ENCODE peak calls at places on chromosomes 12 and 14, in four cellular contexts. Q is HFFc6, B is esophagus muscularis mucosa, X is T follicular helper cell. C is an unnamed sample.

GRCh38 chr14:49895480-49895879 is 2.6 kb downstream of the ARF6 start:
- DNase-seq in Q (no peak), B (no peak), X (no peak), C (no peak)

GRCh38 chr14:36667679-36668078 is 6.0 kb downstream of the PAX9 start:
- DNase-seq in Q (no peak), B (no peak), X (no peak), C (no peak)

GRCh38 chr12:53061404-53062010 is 11.6 kb downstream of the TNS2 start:
- DNase-seq in Q (no peak), B (no peak), X (no peak), C (no peak)

GRCh38 chr12:50603817-50604639 is 99.2 kb downstream of the DIP2B start:
- DNase-seq in Q (no peak), B (no peak), X (no peak), C (no peak)

GRCh38 chr14:80077262-80077661 is 134.0 kb downstream of the DIO2 start:
- DNase-seq in Q (peak; percentile 30), B (no peak), X (no peak), C (no peak)

GRCh38 chr12:115752151-115752550 is 525.3 kb downstream of the MED13L start:
- DNase-seq in Q (no peak), B (no peak), X (no peak), C (no peak)

GRCh38 chr12:6430124-6430989 is 14.4 kb upstream of the CD27 start:
- DNase-seq in Q (peak; percentile 95), B (peak; percentile 95), X (no peak), C (peak; percentile 70)

GRCh38 chr14:69873877-69874780 is 5.1 kb upstream of the SMOC1 start:
- DNase-seq in Q (peak; percentile 53), B (no peak), X (no peak), C (no peak)

GRCh38 chr14:33465952-33466700 is 484.7 kb downstream of the EGLN3 start:
- DNase-seq in Q (no peak), B (no peak), X (no peak), C (no peak)

GRCh38 chr14:59126714-59127436 is 61.6 kb upstream of the DAAM1 start:
- DNase-seq in Q (peak; percentile 53), B (no peak), X (peak; percentile 7), C (no peak)

GRCh38 chr12:1523558-1524050 is 70.8 kb downstream of the FBXL14 start:
- DNase-seq in Q (no peak), B (no peak), X (no peak), C (no peak)

GRCh38 chr12:68646484-68646883 is 35.8 kb downstream of the RAP1B start:
- DNase-seq in Q (no peak), B (no peak), X (no peak), C (no peak)

GRCh38 chr12:124603143-124603542 is 35.7 kb upstream of the NCOR2 start:
- DNase-seq in Q (no peak), B (no peak), X (no peak), C (no peak)

GRCh38 chr12:121107681-121108080 is 25.0 kb upstream of the P2RX7 start:
- DNase-seq in Q (peak; percentile 12), B (no peak), X (no peak), C (no peak)

GRCh38 chr12:57738661-57739237 is at the start of gene AGAP2:
- DNase-seq in Q (no peak), B (no peak), X (no peak), C (no peak)

GRCh38 chr14:93263416-93263815 is 56.4 kb downstream of the UBR7 start:
- DNase-seq in Q (peak; percentile 9), B (peak; percentile 39), X (no peak), C (no peak)

GRCh38 chr12:65474831-65475230 is 196.3 kb downstream of the MSRB3 start:
- DNase-seq in Q (no peak), B (no peak), X (no peak), C (no peak)

GRCh38 chr14:24237463-24237955 is 4.8 kb downstream of the GMPR2 start:
- DNase-seq in Q (no peak), B (no peak), X (no peak), C (no peak)

GRCh38 chr12:116533343-116534248 is 25.6 kb upstream of the MAP1LC3B2 start:
- DNase-seq in Q (peak; percentile 49), B (no peak), X (peak; percentile 61), C (peak; percentile 88)

GRCh38 chr14:50001999-50002925 is 109.4 kb downstream of the ARF6 start:
- DNase-seq in Q (no peak), B (no peak), X (peak; percentile 33), C (peak; percentile 82)

GRCh38 chr12:22458301-22458917 is 85.9 kb downstream of the C2CD5 start:
- DNase-seq in Q (no peak), B (no peak), X (no peak), C (no peak)

GRCh38 chr12:20000229-20000869 is 368.0 kb upstream of the PDE3A start:
- DNase-seq in Q (no peak), B (no peak), X (no peak), C (no peak)

GRCh38 chr12:69252033-69252432 is 12.7 kb downstream of the CPSF6 start:
- DNase-seq in Q (peak; percentile 30), B (no peak), X (no peak), C (no peak)

GRCh38 chr12:122752464-122753212 is at the start of gene DENR:
- DNase-seq in Q (peak; percentile 99), B (peak; percentile 99), X (peak; percentile 99), C (peak; percentile 99)

GRCh38 chr12:28824193-28824846 is 324.8 kb upstream of the FAR2 start:
- DNase-seq in Q (no peak), B (no peak), X (no peak), C (no peak)

GRCh38 chr14:56918849-56919574 is 108.7 kb upstream of the OTX2 start:
- DNase-seq in Q (no peak), B (no peak), X (no peak), C (no peak)

GRCh38 chr12:132014092-132014914 is 64.6 kb downstream of the EP400 start:
- DNase-seq in Q (no peak), B (no peak), X (no peak), C (no peak)

GRCh38 chr14:35215110-35215872 is 76.9 kb upstream of the PSMA6 start:
- DNase-seq in Q (peak; percentile 65), B (no peak), X (no peak), C (no peak)

GRCh38 chr14:81855007-81855406 is 321.4 kb upstream of the SEL1L start:
- DNase-seq in Q (no peak), B (no peak), X (no peak), C (no peak)